ENCODE peak calls at places on chromosomes 12 and 14, in seven cellular contexts. W, U, C, J, T, H and R are unnamed samples.

GRCh38 chr14:102293784-102294183 is 11.2 kb downstream of the MOK start:
- DNase-seq in W (no peak), C (no peak), U (no peak), T (no peak), H (no peak), J (no peak), R (no peak)

GRCh38 chr12:23488130-23488529 is 461.3 kb downstream of the SOX5 start:
- DNase-seq in J (no peak), U (no peak), T (no peak), W (no peak), H (no peak), C (no peak), R (no peak)

GRCh38 chr12:49960474-49961110 is 1.1 kb upstream of the AQP5 start:
- DNase-seq in T (no peak), H (no peak), J (no peak), W (no peak), U (no peak), C (no peak), R (no peak)

GRCh38 chr12:12872139-12872933 is 19.0 kb upstream of the GPRC5A start:
- DNase-seq in U (peak; percentile 87), C (peak; percentile 46), H (no peak), T (no peak), J (no peak), W (no peak), R (no peak)

GRCh38 chr14:68523326-68523610 is 269.6 kb downstream of the ZFP36L1 start:
- DNase-seq in H (no peak), C (no peak), W (no peak), J (no peak), U (no peak), T (no peak), R (no peak)

GRCh38 chr12:10220398-10221077 is 7.9 kb downstream of the GABARAPL1 start:
- DNase-seq in J (no peak), U (no peak), C (no peak), H (no peak), W (no peak), T (no peak), R (no peak)

GRCh38 chr12:126512916-126513913 is 1448.0 kb downstream of the AACS start:
- DNase-seq in C (no peak), U (no peak), W (no peak), J (no peak), T (no peak), H (no peak), R (no peak)

GRCh38 chr14:93056166-93056839 is 59.4 kb downstream of the ITPK1 start:
- DNase-seq in C (no peak), W (peak; percentile 26), T (no peak), U (no peak), H (no peak), J (no peak), R (no peak)

GRCh38 chr14:68392393-68393085 is 400.3 kb downstream of the ZFP36L1 start:
- DNase-seq in C (peak; percentile 13), U (no peak), J (no peak), T (no peak), W (no peak), H (no peak), R (no peak)

GRCh38 chr14:59123975-59124374 is 64.5 kb upstream of the DAAM1 start:
- DNase-seq in C (no peak), W (no peak), J (peak; percentile 38), H (no peak), U (no peak), T (no peak), R (no peak)

GRCh38 chr14:85156319-85156718 is 373.6 kb upstream of the FLRT2 start:
- DNase-seq in J (no peak), W (no peak), H (no peak), C (no peak), U (no peak), T (no peak), R (no peak)

GRCh38 chr14:42130809-42131208 is 524.1 kb downstream of the LRFN5 start:
- DNase-seq in W (no peak), U (no peak), C (no peak), J (no peak), T (no peak), H (no peak), R (no peak)

GRCh38 chr14:43022094-43022800 is 1415.6 kb downstream of the LRFN5 start:
- DNase-seq in H (no peak), J (no peak), U (no peak), C (no peak), T (no peak), W (no peak), R (no peak)

GRCh38 chr12:127787544-127787943 is 479.4 kb upstream of the TMEM132C start:
- DNase-seq in J (no peak), H (no peak), U (no peak), W (no peak), C (no peak), T (no peak), R (no peak)

GRCh38 chr14:90513151-90514014 is 116.6 kb downstream of the CALM1 start:
- DNase-seq in J (no peak), C (peak; percentile 93), T (no peak), H (no peak), U (no peak), W (no peak), R (no peak)

GRCh38 chr12:101166866-101167265 is 43.2 kb downstream of the SLC5A8 start:
- DNase-seq in H (no peak), U (no peak), W (no peak), J (no peak), T (no peak), C (no peak), R (no peak)

GRCh38 chr14:37598085-37598972 is 2.9 kb downstream of the TTC6 start:
- DNase-seq in T (no peak), W (no peak), J (no peak), U (no peak), H (no peak), C (no peak), R (no peak)

GRCh38 chr14:75548544-75548943 is 26.3 kb downstream of the BATF start:
- DNase-seq in J (no peak), C (no peak), T (no peak), H (no peak), W (no peak), U (no peak), R (no peak)

GRCh38 chr12:128982933-128983332 is 129.7 kb downstream of the GLT1D1 start:
- DNase-seq in W (no peak), J (no peak), T (no peak), C (no peak), U (no peak), H (no peak), R (no peak)

GRCh38 chr12:2239376-2240010 is 186.7 kb downstream of the CACNA1C start:
- DNase-seq in W (no peak), C (no peak), U (no peak), H (no peak), J (peak; percentile 52), T (no peak), R (no peak)
- H3K27ac ChIP-seq in W (no peak overlapping the region), C (no peak overlapping the region), U (no peak overlapping the region), H (no peak overlapping the region), J (no peak overlapping the region), T (no peak overlapping the region), R (no peak overlapping the region)

GRCh38 chr14:103520657-103521437 is 1.8 kb downstream of the CKB start:
- DNase-seq in J (peak; percentile 92), U (peak; percentile 53), W (peak; percentile 78), H (no peak), T (no peak), C (no peak), R (no peak)

GRCh38 chr14:103520269-103520656 is 2.4 kb downstream of the CKB start:
- DNase-seq in J (peak; percentile 36), U (no peak), H (no peak), C (no peak), W (no peak), T (no peak), R (no peak)

GRCh38 chr14:103522649-103523582 is at the start of gene CKB:
- DNase-seq in H (no peak), U (no peak), T (no peak), W (peak; percentile 75), J (peak; percentile 95), C (no peak), R (no peak)

GRCh38 chr14:103522028-103522581 is 525 bp downstream of the CKB start:
- DNase-seq in H (no peak), U (no peak), W (peak; percentile 66), J (peak; percentile 91), C (no peak), T (no peak), R (no peak)

DNA sequence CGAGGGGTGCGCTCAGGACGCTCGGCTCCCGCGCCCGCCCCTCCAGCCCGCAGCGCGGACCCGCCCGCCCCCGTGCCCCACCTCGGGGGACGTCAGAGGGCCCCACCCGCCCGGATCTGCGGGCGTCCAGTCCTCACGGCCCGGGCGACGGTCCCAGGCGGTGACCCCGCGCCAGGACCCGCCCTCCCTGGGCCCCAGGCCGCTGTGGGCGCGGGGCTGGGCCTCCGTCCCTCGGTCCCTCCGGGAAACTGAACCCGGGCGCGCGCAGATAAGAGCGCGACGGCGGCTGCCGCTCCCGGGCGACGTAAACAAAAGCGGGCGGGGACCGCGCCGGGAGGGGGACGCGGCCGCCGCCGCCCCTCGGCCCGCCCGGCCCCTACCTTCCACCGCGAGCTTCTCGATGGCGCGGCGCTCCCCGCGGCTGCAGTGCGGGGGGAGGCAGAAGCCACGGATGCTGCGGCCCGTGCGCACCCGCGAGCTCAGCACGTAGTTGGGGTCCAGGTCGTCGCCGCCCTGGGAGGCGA is 1.1 kb downstream of the CKB start:
- DNase-seq in T (no peak), C (no peak), J (peak; percentile 78), H (no peak), W (peak; percentile 66), U (no peak), R (no peak)
- TF ChIP-seq CTCF in T (no peak), C (no peak), J (no peak), H (no peak), W (no peak), U (no peak), R (no peak)

DNA sequence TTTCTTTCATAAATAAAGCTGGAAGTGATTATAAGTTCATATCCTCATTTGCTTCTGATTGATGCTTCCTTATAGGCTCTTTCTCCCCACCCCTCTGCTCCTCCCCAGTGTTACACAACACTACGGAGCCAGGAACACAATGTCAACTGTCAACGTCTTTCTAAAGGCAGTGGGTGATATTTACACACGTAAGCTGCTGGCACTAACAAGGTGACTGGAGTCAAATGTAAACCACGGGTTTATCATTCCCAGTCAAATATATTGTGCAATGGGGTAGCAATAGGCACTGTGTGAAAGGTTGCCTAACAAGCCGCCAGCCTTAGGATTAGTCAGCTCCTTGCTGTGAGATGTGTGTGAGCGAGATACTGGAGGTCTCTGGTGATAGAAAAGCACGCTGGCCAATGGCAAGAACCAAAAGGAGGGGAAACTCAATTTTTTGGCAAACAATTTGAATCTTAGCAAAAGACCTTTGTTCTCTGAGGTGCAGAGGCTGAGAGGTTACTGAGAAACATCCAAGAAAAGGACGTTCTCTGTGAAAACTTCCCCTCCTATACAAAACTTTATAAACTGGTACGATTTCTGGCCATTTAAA is 22.1 kb upstream of the HECTD1 start:
- DNase-seq in U (peak; percentile 92), W (peak; percentile 69), C (peak; percentile 100), J (no peak), H (no peak), T (no peak), R (peak; percentile 95)
- TF ChIP-seq SIN3A in U (peak; percentile 79), W (no peak), C (peak; percentile 98), J (no peak), H (no peak), T (no peak), R (no peak)

DNA sequence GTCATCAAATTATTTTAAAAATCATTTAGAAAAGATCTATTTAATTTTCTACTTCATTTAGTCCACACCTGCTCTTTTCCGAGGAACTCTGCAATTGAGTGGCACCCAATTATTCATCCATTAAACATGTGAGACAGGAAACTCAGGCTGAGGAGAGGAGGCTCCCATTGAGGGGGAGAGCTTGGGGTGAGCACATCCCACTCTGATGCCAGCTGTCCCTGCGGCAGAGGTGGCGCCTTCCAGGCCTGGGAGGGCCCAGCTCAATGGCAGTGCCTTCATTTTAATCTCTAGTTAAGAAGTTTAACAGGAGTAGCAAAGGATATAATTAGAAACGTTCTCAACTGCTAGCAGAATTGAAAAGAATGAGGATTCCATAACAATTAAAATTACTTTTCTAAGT is 92.0 kb downstream of the ITPR2 start:
- DNase-seq in T (no peak), H (no peak), C (no peak), J (no peak), W (no peak), U (no peak), R (no peak)
- H3K27ac ChIP-seq in T (no peak overlapping the region), H (no peak overlapping the region), C (peak overlapping the region; percentile 45), J (no peak overlapping the region), W (no peak overlapping the region), U (no peak overlapping the region), R (no peak overlapping the region)